ENCODE peak calls at places on chromosomes 2 and 18, in four cellular contexts. A, K, R and N are unnamed samples.

GRCh38 chr2:154425999-154426398 is 272.5 kb upstream of the KCNJ3 start:
- DNase-seq in K (no peak), A (no peak), R (no peak), N (no peak)

GRCh38 chr2:241310917-241311566 is 4.4 kb downstream of the HDLBP start:
- DNase-seq in A (no peak), R (no peak), K (no peak), N (no peak)

GRCh38 chr2:36568533-36569246 is 29.3 kb downstream of the FEZ2 start:
- DNase-seq in K (no peak), R (no peak), A (no peak), N (no peak)

GRCh38 chr2:190837991-190838390 is 42.6 kb upstream of the GLS start:
- DNase-seq in A (no peak), R (no peak), K (no peak), N (no peak)

GRCh38 chr18:66872277-66872676 is 268.4 kb upstream of the CDH19 start:
- DNase-seq in K (no peak), A (no peak), R (no peak), N (no peak)

GRCh38 chr2:70336552-70336951 is 34.7 kb upstream of the FAM136A start:
- DNase-seq in K (no peak), R (no peak), A (no peak), N (no peak)

GRCh38 chr2:225114924-225115323 is 72.7 kb upstream of the DOCK10 start:
- DNase-seq in R (no peak), K (no peak), A (no peak), N (no peak)

GRCh38 chr2:70008290-70008689 is 46.9 kb upstream of the ASPRV1 start:
- DNase-seq in K (no peak), A (no peak), R (no peak), N (no peak)

GRCh38 chr2:69781321-69782248 is 39.7 kb downstream of the ANXA4 start:
- DNase-seq in A (no peak), K (no peak), R (no peak), N (no peak)

GRCh38 chr2:53567073-53567472 is 200.5 kb upstream of the CHAC2 start:
- DNase-seq in A (no peak), R (no peak), K (no peak), N (no peak)

GRCh38 chr18:68638613-68639012 is 76.3 kb downstream of the TMX3 start:
- DNase-seq in K (no peak), A (no peak), R (no peak), N (no peak)

GRCh38 chr2:109736177-109736827 is 57.8 kb upstream of the RGPD5 start:
- DNase-seq in A (no peak), K (peak), R (no peak), N (no peak)

GRCh38 chr18:23512641-23513040 is 9.3 kb downstream of the RMC1 start:
- DNase-seq in K (no peak), R (no peak), A (no peak), N (no peak)

GRCh38 chr2:108536133-108536780 is 2.0 kb downstream of the LIMS1 start:
- DNase-seq in K (no peak), A (no peak), R (no peak), N (no peak)

GRCh38 chr18:56702946-56703345 is 51.8 kb downstream of the WDR7 start:
- DNase-seq in A (peak), K (no peak), R (peak), N (no peak)